ENCODE peak calls at places on chromosome 2, in nine cellular contexts. One of them, this sample, is unnamed.

GRCh38 chr2:179826297-179826696 is 35.1 kb downstream of the ZNF385B start:
- DNase-seq in brain microvascular endothelial cell: no peak
- DNase-seq in prostate gland: no peak
- DNase-seq in HEK293T: no peak
- DNase-seq in amniotic epithelial cell: no peak
- DNase-seq in HCT116: no peak
- DNase-seq in HTR-8/SVneo: no peak
- DNase-seq in Calu3: no peak
- DNase-seq in RKO: no peak
- DNase-seq in this sample: no peak

GRCh38 chr2:236876642-236877041 is 209.0 kb upstream of the COPS8 start:
- DNase-seq in brain microvascular endothelial cell: no peak
- DNase-seq in prostate gland: no peak
- DNase-seq in HEK293T: no peak
- DNase-seq in amniotic epithelial cell: no peak
- DNase-seq in HCT116: no peak
- DNase-seq in HTR-8/SVneo: no peak
- DNase-seq in Calu3: no peak
- DNase-seq in RKO: no peak
- DNase-seq in this sample: no peak

GRCh38 chr2:64538764-64539433 is 14.8 kb downstream of the AFTPH start:
- DNase-seq in brain microvascular endothelial cell: peak
- DNase-seq in prostate gland: no peak
- DNase-seq in HEK293T: no peak
- DNase-seq in amniotic epithelial cell: peak
- DNase-seq in HCT116: no peak
- DNase-seq in HTR-8/SVneo: no peak
- DNase-seq in Calu3: no peak
- DNase-seq in RKO: no peak
- DNase-seq in this sample: no peak

GRCh38 chr2:31889044-31889443 is 121.8 kb downstream of the MEMO1 start:
- DNase-seq in brain microvascular endothelial cell: no peak
- DNase-seq in prostate gland: no peak
- DNase-seq in HEK293T: no peak
- DNase-seq in amniotic epithelial cell: no peak
- DNase-seq in HCT116: no peak
- DNase-seq in HTR-8/SVneo: no peak
- DNase-seq in Calu3: no peak
- DNase-seq in RKO: no peak
- DNase-seq in this sample: no peak

GRCh38 chr2:149595069-149595963 is 7.7 kb upstream of the MMADHC start:
- DNase-seq in brain microvascular endothelial cell: no peak
- DNase-seq in prostate gland: no peak
- DNase-seq in HEK293T: no peak
- DNase-seq in amniotic epithelial cell: no peak
- DNase-seq in HCT116: no peak
- DNase-seq in HTR-8/SVneo: no peak
- DNase-seq in Calu3: no peak
- DNase-seq in RKO: no peak
- DNase-seq in this sample: no peak

GRCh38 chr2:84925336-84925723 is 19.9 kb downstream of the TMSB10 start:
- DNase-seq in brain microvascular endothelial cell: no peak
- DNase-seq in prostate gland: no peak
- DNase-seq in HEK293T: no peak
- DNase-seq in amniotic epithelial cell: no peak
- DNase-seq in HCT116: no peak
- DNase-seq in HTR-8/SVneo: no peak
- DNase-seq in Calu3: no peak
- DNase-seq in RKO: no peak
- DNase-seq in this sample: no peak

GRCh38 chr2:27494944-27495554 is at the start of gene FNDC4:
- DNase-seq in brain microvascular endothelial cell: no peak
- DNase-seq in prostate gland: no peak
- DNase-seq in HEK293T: peak
- DNase-seq in amniotic epithelial cell: no peak
- DNase-seq in HCT116: no peak
- DNase-seq in HTR-8/SVneo: no peak
- DNase-seq in Calu3: peak
- DNase-seq in RKO: no peak
- DNase-seq in this sample: no peak

GRCh38 chr2:162926907-162927306 is 88.3 kb upstream of the KCNH7 start:
- DNase-seq in brain microvascular endothelial cell: peak
- DNase-seq in prostate gland: no peak
- DNase-seq in HEK293T: no peak
- DNase-seq in amniotic epithelial cell: peak
- DNase-seq in HCT116: no peak
- DNase-seq in HTR-8/SVneo: no peak
- DNase-seq in Calu3: no peak
- DNase-seq in RKO: no peak
- DNase-seq in this sample: no peak

GRCh38 chr2:57465067-57465466 is 581.5 kb upstream of the VRK2 start:
- DNase-seq in brain microvascular endothelial cell: no peak
- DNase-seq in prostate gland: no peak
- DNase-seq in HEK293T: no peak
- DNase-seq in amniotic epithelial cell: no peak
- DNase-seq in HCT116: no peak
- DNase-seq in HTR-8/SVneo: no peak
- DNase-seq in Calu3: no peak
- DNase-seq in RKO: no peak
- DNase-seq in this sample: no peak

GRCh38 chr2:235659767-235660322 is 166.0 kb downstream of the AGAP1 start:
- DNase-seq in brain microvascular endothelial cell: peak
- DNase-seq in prostate gland: no peak
- DNase-seq in HEK293T: no peak
- DNase-seq in amniotic epithelial cell: peak
- DNase-seq in HCT116: no peak
- DNase-seq in HTR-8/SVneo: peak
- DNase-seq in Calu3: no peak
- DNase-seq in RKO: no peak
- DNase-seq in this sample: no peak

GRCh38 chr2:30862054-30862651 is 54.9 kb upstream of the CAPN13 start:
- DNase-seq in brain microvascular endothelial cell: peak
- DNase-seq in prostate gland: peak
- DNase-seq in HEK293T: peak
- DNase-seq in amniotic epithelial cell: peak
- DNase-seq in HCT116: peak
- DNase-seq in HTR-8/SVneo: peak
- DNase-seq in Calu3: peak
- DNase-seq in RKO: peak
- DNase-seq in this sample: peak

GRCh38 chr2:112835553-112836535 is 735 bp downstream of the IL1B start:
- DNase-seq in brain microvascular endothelial cell: no peak
- DNase-seq in prostate gland: no peak
- DNase-seq in HEK293T: no peak
- DNase-seq in amniotic epithelial cell: no peak
- DNase-seq in HCT116: no peak
- DNase-seq in HTR-8/SVneo: no peak
- DNase-seq in Calu3: no peak
- DNase-seq in RKO: no peak
- DNase-seq in this sample: no peak

GRCh38 chr2:236578411-236578846 is 8.8 kb downstream of the ACKR3 start:
- DNase-seq in brain microvascular endothelial cell: no peak
- DNase-seq in prostate gland: no peak
- DNase-seq in HEK293T: no peak
- DNase-seq in amniotic epithelial cell: no peak
- DNase-seq in HCT116: no peak
- DNase-seq in HTR-8/SVneo: no peak
- DNase-seq in Calu3: no peak
- DNase-seq in RKO: no peak
- DNase-seq in this sample: no peak

GRCh38 chr2:33498291-33498956 is 22.0 kb downstream of the RASGRP3 start:
- DNase-seq in brain microvascular endothelial cell: no peak
- DNase-seq in prostate gland: no peak
- DNase-seq in HEK293T: no peak
- DNase-seq in amniotic epithelial cell: peak
- DNase-seq in HCT116: no peak
- DNase-seq in HTR-8/SVneo: no peak
- DNase-seq in Calu3: no peak
- DNase-seq in RKO: no peak
- DNase-seq in this sample: no peak

GRCh38 chr2:49251766-49252165 is 97.5 kb upstream of the FSHR start:
- DNase-seq in brain microvascular endothelial cell: peak
- DNase-seq in prostate gland: no peak
- DNase-seq in HEK293T: no peak
- DNase-seq in amniotic epithelial cell: peak
- DNase-seq in HCT116: no peak
- DNase-seq in HTR-8/SVneo: no peak
- DNase-seq in Calu3: no peak
- DNase-seq in RKO: peak
- DNase-seq in this sample: no peak

GRCh38 chr2:97005353-97005752 is 19.0 kb upstream of the FAM178B start:
- DNase-seq in brain microvascular endothelial cell: no peak
- DNase-seq in prostate gland: no peak
- DNase-seq in HEK293T: peak
- DNase-seq in amniotic epithelial cell: no peak
- DNase-seq in HCT116: peak
- DNase-seq in HTR-8/SVneo: peak
- DNase-seq in Calu3: peak
- DNase-seq in RKO: peak
- DNase-seq in this sample: no peak

GRCh38 chr2:169572821-169573159 is 875 bp downstream of the FASTKD1 start:
- DNase-seq in brain microvascular endothelial cell: no peak
- DNase-seq in prostate gland: no peak
- DNase-seq in HEK293T: no peak
- DNase-seq in amniotic epithelial cell: no peak
- DNase-seq in HCT116: no peak
- DNase-seq in HTR-8/SVneo: no peak
- DNase-seq in Calu3: no peak
- DNase-seq in RKO: no peak
- DNase-seq in this sample: no peak

GRCh38 chr2:241773511-241774418 is 2.9 kb upstream of the GAL3ST2 start:
- DNase-seq in brain microvascular endothelial cell: no peak
- DNase-seq in prostate gland: no peak
- DNase-seq in HEK293T: no peak
- DNase-seq in amniotic epithelial cell: no peak
- DNase-seq in HCT116: no peak
- DNase-seq in HTR-8/SVneo: no peak
- DNase-seq in Calu3: peak
- DNase-seq in RKO: no peak
- DNase-seq in this sample: no peak

GRCh38 chr2:55923091-55923977 is at the start of gene EFEMP1:
- DNase-seq in brain microvascular endothelial cell: peak
- DNase-seq in prostate gland: peak
- DNase-seq in HEK293T: peak
- DNase-seq in amniotic epithelial cell: peak
- DNase-seq in HCT116: no peak
- DNase-seq in HTR-8/SVneo: peak
- DNase-seq in Calu3: peak
- DNase-seq in RKO: no peak
- DNase-seq in this sample: peak

GRCh38 chr2:120330946-120331822 is 14.8 kb upstream of the INHBB start:
- DNase-seq in brain microvascular endothelial cell: no peak
- DNase-seq in prostate gland: no peak
- DNase-seq in HEK293T: no peak
- DNase-seq in amniotic epithelial cell: no peak
- DNase-seq in HCT116: no peak
- DNase-seq in HTR-8/SVneo: no peak
- DNase-seq in Calu3: no peak
- DNase-seq in RKO: no peak
- DNase-seq in this sample: no peak

GRCh38 chr2:174341995-174342571 is 7.3 kb downstream of the SP9 start:
- DNase-seq in brain microvascular endothelial cell: no peak
- DNase-seq in prostate gland: no peak
- DNase-seq in HEK293T: no peak
- DNase-seq in amniotic epithelial cell: no peak
- DNase-seq in HCT116: no peak
- DNase-seq in HTR-8/SVneo: no peak
- DNase-seq in Calu3: no peak
- DNase-seq in RKO: no peak
- DNase-seq in this sample: no peak

GRCh38 chr2:120587997-120588336 is 147.7 kb upstream of the GLI2 start:
- DNase-seq in brain microvascular endothelial cell: no peak
- DNase-seq in prostate gland: no peak
- DNase-seq in HEK293T: no peak
- DNase-seq in amniotic epithelial cell: no peak
- DNase-seq in HCT116: no peak
- DNase-seq in HTR-8/SVneo: no peak
- DNase-seq in Calu3: no peak
- DNase-seq in RKO: no peak
- DNase-seq in this sample: no peak

GRCh38 chr2:23430263-23430662 is 45.3 kb downstream of the KLHL29 start:
- DNase-seq in brain microvascular endothelial cell: peak
- DNase-seq in prostate gland: no peak
- DNase-seq in HEK293T: no peak
- DNase-seq in amniotic epithelial cell: peak
- DNase-seq in HCT116: no peak
- DNase-seq in HTR-8/SVneo: peak
- DNase-seq in Calu3: no peak
- DNase-seq in RKO: peak
- DNase-seq in this sample: no peak

GRCh38 chr2:20353597-20353996 is 3.0 kb upstream of the PUM2 start:
- DNase-seq in brain microvascular endothelial cell: no peak
- DNase-seq in prostate gland: peak
- DNase-seq in HEK293T: no peak
- DNase-seq in amniotic epithelial cell: no peak
- DNase-seq in HCT116: no peak
- DNase-seq in HTR-8/SVneo: no peak
- DNase-seq in Calu3: no peak
- DNase-seq in RKO: no peak
- DNase-seq in this sample: no peak

GRCh38 chr2:23414876-23415275 is 29.9 kb downstream of the KLHL29 start:
- DNase-seq in brain microvascular endothelial cell: peak
- DNase-seq in prostate gland: no peak
- DNase-seq in HEK293T: peak
- DNase-seq in amniotic epithelial cell: no peak
- DNase-seq in HCT116: no peak
- DNase-seq in HTR-8/SVneo: no peak
- DNase-seq in Calu3: no peak
- DNase-seq in RKO: peak
- DNase-seq in this sample: no peak

GRCh38 chr2:105787376-105788318 is 42.9 kb downstream of the NCK2 start:
- DNase-seq in brain microvascular endothelial cell: no peak
- DNase-seq in prostate gland: no peak
- DNase-seq in HEK293T: peak
- DNase-seq in amniotic epithelial cell: no peak
- DNase-seq in HCT116: no peak
- DNase-seq in HTR-8/SVneo: no peak
- DNase-seq in Calu3: no peak
- DNase-seq in RKO: no peak
- DNase-seq in this sample: no peak

GRCh38 chr2:120448427-120448826 is 102.5 kb downstream of the INHBB start:
- DNase-seq in brain microvascular endothelial cell: no peak
- DNase-seq in prostate gland: no peak
- DNase-seq in HEK293T: no peak
- DNase-seq in amniotic epithelial cell: no peak
- DNase-seq in HCT116: no peak
- DNase-seq in HTR-8/SVneo: no peak
- DNase-seq in Calu3: no peak
- DNase-seq in RKO: no peak
- DNase-seq in this sample: no peak

GRCh38 chr2:143255899-143256298 is 126.7 kb downstream of the ARHGAP15 start:
- DNase-seq in brain microvascular endothelial cell: no peak
- DNase-seq in prostate gland: no peak
- DNase-seq in HEK293T: no peak
- DNase-seq in amniotic epithelial cell: no peak
- DNase-seq in HCT116: no peak
- DNase-seq in HTR-8/SVneo: no peak
- DNase-seq in Calu3: no peak
- DNase-seq in RKO: no peak
- DNase-seq in this sample: no peak

GRCh38 chr2:8324164-8324848 is 357.6 kb upstream of the ID2 start:
- DNase-seq in brain microvascular endothelial cell: no peak
- DNase-seq in prostate gland: no peak
- DNase-seq in HEK293T: no peak
- DNase-seq in amniotic epithelial cell: no peak
- DNase-seq in HCT116: no peak
- DNase-seq in HTR-8/SVneo: no peak
- DNase-seq in Calu3: no peak
- DNase-seq in RKO: no peak
- DNase-seq in this sample: no peak

GRCh38 chr2:127704641-127705243 is 3.4 kb downstream of the SFT2D3 start:
- DNase-seq in brain microvascular endothelial cell: no peak
- DNase-seq in prostate gland: no peak
- DNase-seq in HEK293T: no peak
- DNase-seq in amniotic epithelial cell: no peak
- DNase-seq in HCT116: no peak
- DNase-seq in HTR-8/SVneo: no peak
- DNase-seq in Calu3: no peak
- DNase-seq in RKO: no peak
- DNase-seq in this sample: no peak

GRCh38 chr2:157747695-157748370 is 119.2 kb upstream of the ACVR1C start:
- DNase-seq in brain microvascular endothelial cell: peak
- DNase-seq in prostate gland: no peak
- DNase-seq in HEK293T: no peak
- DNase-seq in amniotic epithelial cell: peak
- DNase-seq in HCT116: no peak
- DNase-seq in HTR-8/SVneo: no peak
- DNase-seq in Calu3: no peak
- DNase-seq in RKO: no peak
- DNase-seq in this sample: no peak

This sample was measured in pulmonary artery endothelial cell.